ENCODE peak calls at places on chromosomes 13 and 19, in nine cellular contexts. One of them, this sample, is unnamed.

GRCh38 chr19:31349160-31349881 is at the start of gene TSHZ3:
- DNase-seq in cardiac fibroblast: peak; percentile 94
- DNase-seq in retinal pigment epithelial cell: no peak
- DNase-seq in mucosa of descending colon: peak; percentile 48
- DNase-seq in left ventricle myocardium inferior: peak; percentile 86
- DNase-seq in A549: peak; percentile 78
- DNase-seq in fibroblast of pulmonary artery: peak; percentile 92
- DNase-seq in fibroblast of lung: peak; percentile 92
- DNase-seq in mammary epithelial cell: peak; percentile 84
- DNase-seq in this sample: no peak

GRCh38 chr13:67296511-67296910 is 66.4 kb upstream of the PCDH9 start:
- DNase-seq in cardiac fibroblast: no peak
- DNase-seq in retinal pigment epithelial cell: no peak
- DNase-seq in mucosa of descending colon: no peak
- DNase-seq in left ventricle myocardium inferior: no peak
- DNase-seq in A549: no peak
- DNase-seq in fibroblast of pulmonary artery: no peak
- DNase-seq in fibroblast of lung: peak; percentile 47
- DNase-seq in mammary epithelial cell: peak; percentile 8
- DNase-seq in this sample: no peak

GRCh38 chr19:1261512-1261862 is 7.6 kb upstream of the CIRBP start:
- DNase-seq in cardiac fibroblast: no peak
- DNase-seq in retinal pigment epithelial cell: no peak
- DNase-seq in mucosa of descending colon: no peak
- DNase-seq in left ventricle myocardium inferior: no peak
- DNase-seq in A549: peak; percentile 53
- DNase-seq in fibroblast of pulmonary artery: no peak
- DNase-seq in fibroblast of lung: no peak
- DNase-seq in mammary epithelial cell: no peak
- DNase-seq in this sample: no peak

GRCh38 chr13:67277581-67277980 is 47.4 kb upstream of the PCDH9 start:
- DNase-seq in cardiac fibroblast: no peak
- DNase-seq in retinal pigment epithelial cell: no peak
- DNase-seq in mucosa of descending colon: no peak
- DNase-seq in left ventricle myocardium inferior: no peak
- DNase-seq in A549: no peak
- DNase-seq in fibroblast of pulmonary artery: no peak
- DNase-seq in fibroblast of lung: no peak
- DNase-seq in mammary epithelial cell: no peak
- DNase-seq in this sample: no peak

GRCh38 chr13:36919206-36919832 is 719 bp downstream of the SMAD9 start:
- DNase-seq in cardiac fibroblast: peak; percentile 39
- DNase-seq in retinal pigment epithelial cell: peak; percentile 12
- DNase-seq in mucosa of descending colon: peak; percentile 35
- DNase-seq in left ventricle myocardium inferior: peak; percentile 37
- DNase-seq in A549: no peak
- DNase-seq in fibroblast of pulmonary artery: peak; percentile 17
- DNase-seq in fibroblast of lung: peak; percentile 9
- DNase-seq in mammary epithelial cell: peak; percentile 6
- DNase-seq in this sample: no peak

GRCh38 chr13:107680115-107680514 is 535.2 kb downstream of the LIG4 start:
- DNase-seq in cardiac fibroblast: peak; percentile 5
- DNase-seq in retinal pigment epithelial cell: no peak
- DNase-seq in mucosa of descending colon: no peak
- DNase-seq in left ventricle myocardium inferior: no peak
- DNase-seq in A549: no peak
- DNase-seq in fibroblast of pulmonary artery: no peak
- DNase-seq in fibroblast of lung: peak; percentile 19
- DNase-seq in mammary epithelial cell: no peak
- DNase-seq in this sample: no peak

GRCh38 chr13:33072282-33072681 is 56.1 kb downstream of the KL start:
- DNase-seq in cardiac fibroblast: no peak
- DNase-seq in retinal pigment epithelial cell: no peak
- DNase-seq in mucosa of descending colon: no peak
- DNase-seq in left ventricle myocardium inferior: no peak
- DNase-seq in A549: no peak
- DNase-seq in fibroblast of pulmonary artery: peak; percentile 22
- DNase-seq in fibroblast of lung: no peak
- DNase-seq in mammary epithelial cell: no peak
- DNase-seq in this sample: no peak

GRCh38 chr19:3324405-3324856 is 42.0 kb upstream of the NFIC start:
- DNase-seq in cardiac fibroblast: peak; percentile 26
- DNase-seq in retinal pigment epithelial cell: no peak
- DNase-seq in mucosa of descending colon: peak; percentile 82
- DNase-seq in left ventricle myocardium inferior: peak; percentile 53
- DNase-seq in A549: peak; percentile 57
- DNase-seq in fibroblast of pulmonary artery: peak; percentile 39
- DNase-seq in fibroblast of lung: no peak
- DNase-seq in mammary epithelial cell: no peak
- DNase-seq in this sample: peak; percentile 57

GRCh38 chr13:39538826-39539555 is 64.0 kb downstream of the LHFPL6 start:
- DNase-seq in cardiac fibroblast: no peak
- DNase-seq in retinal pigment epithelial cell: no peak
- DNase-seq in mucosa of descending colon: no peak
- DNase-seq in left ventricle myocardium inferior: no peak
- DNase-seq in A549: no peak
- DNase-seq in fibroblast of pulmonary artery: no peak
- DNase-seq in fibroblast of lung: peak; percentile 74
- DNase-seq in mammary epithelial cell: no peak
- DNase-seq in this sample: no peak

GRCh38 chr13:34589581-34589980 is 352.5 kb upstream of the NBEA start:
- DNase-seq in cardiac fibroblast: no peak
- DNase-seq in retinal pigment epithelial cell: no peak
- DNase-seq in mucosa of descending colon: no peak
- DNase-seq in left ventricle myocardium inferior: no peak
- DNase-seq in A549: no peak
- DNase-seq in fibroblast of pulmonary artery: no peak
- DNase-seq in fibroblast of lung: no peak
- DNase-seq in mammary epithelial cell: no peak
- DNase-seq in this sample: no peak

GRCh38 chr19:46787331-46788100 is 878 bp downstream of the SLC1A5 start:
- DNase-seq in cardiac fibroblast: peak; percentile 89
- DNase-seq in retinal pigment epithelial cell: no peak
- DNase-seq in mucosa of descending colon: peak; percentile 66
- DNase-seq in left ventricle myocardium inferior: peak; percentile 65
- DNase-seq in A549: peak; percentile 79
- DNase-seq in fibroblast of pulmonary artery: peak; percentile 79
- DNase-seq in fibroblast of lung: peak; percentile 74
- DNase-seq in mammary epithelial cell: peak; percentile 59
- DNase-seq in this sample: peak; percentile 45

DNA sequence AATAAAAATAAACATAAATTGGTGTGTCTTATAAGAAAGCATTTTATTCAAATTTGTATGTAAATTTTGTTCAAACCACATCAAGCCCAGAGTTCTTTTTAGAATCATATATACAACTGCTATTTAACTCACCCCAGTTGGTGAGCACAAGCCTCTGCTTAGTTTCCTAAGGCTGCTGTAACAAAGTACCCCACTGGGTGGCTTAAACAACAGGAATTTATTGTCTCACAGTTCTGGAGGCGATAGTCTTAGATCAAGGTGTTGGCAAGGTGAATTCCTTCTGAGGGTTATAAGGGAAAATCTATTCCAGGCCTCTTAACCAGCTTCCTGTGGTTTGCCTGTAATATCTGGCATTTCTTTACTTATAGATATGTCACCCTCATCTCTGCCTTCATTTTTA is 1133.5 kb downstream of the OLFM4 start:
- DNase-seq in cardiac fibroblast: no peak
- DNase-seq in retinal pigment epithelial cell: no peak
- DNase-seq in mucosa of descending colon: no peak
- DNase-seq in left ventricle myocardium inferior: no peak
- DNase-seq in A549: no peak
- DNase-seq in fibroblast of pulmonary artery: no peak
- DNase-seq in fibroblast of lung: no peak
- DNase-seq in mammary epithelial cell: no peak
- DNase-seq in this sample: no peak
- TF ChIP-seq CTCF in cardiac fibroblast: no peak
- TF ChIP-seq CTCF in retinal pigment epithelial cell: no peak
- TF ChIP-seq CTCF in mucosa of descending colon: no peak
- TF ChIP-seq CTCF in left ventricle myocardium inferior: no peak
- TF ChIP-seq CTCF in A549: no peak
- TF ChIP-seq CTCF in fibroblast of pulmonary artery: no peak
- TF ChIP-seq CTCF in fibroblast of lung: no peak
- TF ChIP-seq CTCF in mammary epithelial cell: no peak
- TF ChIP-seq CTCF in this sample: no peak

DNA sequence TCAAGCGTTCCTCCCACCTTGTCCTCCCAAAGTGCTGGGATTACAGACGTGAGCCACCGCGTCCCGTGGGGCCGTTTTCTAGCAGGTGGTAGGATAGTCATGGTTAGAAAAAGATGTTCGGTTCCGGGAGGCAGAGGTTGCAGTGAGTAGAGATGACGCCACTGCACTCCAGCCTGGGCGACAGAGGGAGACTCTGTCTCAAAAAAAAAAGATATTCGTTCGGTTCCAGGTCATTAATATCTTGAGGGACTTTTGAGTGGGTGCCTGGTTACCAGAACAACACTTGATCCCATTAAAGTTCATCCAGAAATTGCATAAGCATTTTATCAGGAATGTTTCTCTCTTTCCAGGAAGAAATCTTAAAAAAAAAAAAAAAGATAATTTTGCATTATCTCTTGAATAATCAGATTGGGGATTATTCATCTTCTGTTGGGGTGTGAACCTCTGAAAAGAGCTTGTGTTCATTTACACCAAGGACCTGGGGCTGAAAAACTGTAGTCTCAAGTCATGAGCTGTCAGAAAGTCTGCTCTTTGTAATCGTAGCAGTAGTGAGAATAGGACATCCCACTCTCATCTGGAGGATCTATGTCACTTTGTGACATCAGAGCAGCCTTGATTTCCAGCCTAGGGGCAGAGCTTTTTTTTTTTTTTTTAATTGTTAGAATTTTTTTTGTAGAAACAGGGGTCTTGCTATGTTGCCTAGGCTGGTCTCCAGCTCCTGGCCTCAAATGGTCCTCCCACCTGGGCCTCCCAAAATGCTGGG is 1.0 kb upstream of the ETHE1 start:
- DNase-seq in cardiac fibroblast: no peak
- DNase-seq in retinal pigment epithelial cell: no peak
- DNase-seq in mucosa of descending colon: peak; percentile 52
- DNase-seq in left ventricle myocardium inferior: no peak
- DNase-seq in A549: no peak
- DNase-seq in fibroblast of pulmonary artery: no peak
- DNase-seq in fibroblast of lung: no peak
- DNase-seq in mammary epithelial cell: peak; percentile 39
- DNase-seq in this sample: peak; percentile 25
- H3K4me3 ChIP-seq in cardiac fibroblast: no peak overlapping the region
- H3K4me3 ChIP-seq in retinal pigment epithelial cell: no peak overlapping the region
- H3K4me3 ChIP-seq in mucosa of descending colon: no peak overlapping the region
- H3K4me3 ChIP-seq in left ventricle myocardium inferior: peak overlapping the region; percentile 94
- H3K4me3 ChIP-seq in A549: no peak overlapping the region
- H3K4me3 ChIP-seq in fibroblast of pulmonary artery: no peak overlapping the region
- H3K4me3 ChIP-seq in fibroblast of lung: no peak overlapping the region
- H3K4me3 ChIP-seq in mammary epithelial cell: no peak overlapping the region
- H3K4me3 ChIP-seq in this sample: peak overlapping the region; percentile 92

DNA sequence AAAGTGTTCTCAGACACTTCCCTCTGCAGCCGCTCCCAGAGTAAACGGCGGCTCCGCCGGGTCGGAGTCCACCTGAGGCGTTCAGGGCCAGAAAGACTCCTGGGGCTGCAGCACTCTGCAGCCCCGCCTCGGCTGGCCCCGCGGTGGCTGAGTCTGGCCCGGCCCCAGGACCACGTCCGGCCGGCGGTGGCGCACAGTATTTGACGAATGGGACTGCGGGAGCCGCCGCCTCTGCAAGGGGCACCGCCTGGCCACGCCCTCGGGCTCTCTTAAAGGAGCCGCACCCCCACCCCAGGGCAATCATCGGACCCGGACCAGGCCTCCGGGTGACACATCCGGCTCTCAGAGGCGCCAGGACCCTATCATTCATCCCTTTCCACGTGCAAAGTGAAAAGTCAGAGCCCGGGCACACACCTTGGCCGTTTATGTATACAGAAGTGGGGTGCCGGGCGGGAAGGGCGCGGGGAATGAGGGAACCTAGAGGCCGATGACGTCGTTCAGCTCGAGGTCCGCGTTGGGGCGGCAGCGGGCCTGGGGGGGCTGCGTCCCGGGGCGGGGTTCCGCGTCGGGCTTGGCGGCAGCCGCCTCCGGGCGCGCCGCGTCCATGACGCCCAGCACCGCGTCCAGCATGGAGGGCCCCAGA is 1.2 kb upstream of the LENG9 start:
- DNase-seq in cardiac fibroblast: peak; percentile 88
- DNase-seq in retinal pigment epithelial cell: no peak
- DNase-seq in mucosa of descending colon: peak; percentile 96
- DNase-seq in left ventricle myocardium inferior: peak; percentile 91
- DNase-seq in A549: peak; percentile 95
- DNase-seq in fibroblast of pulmonary artery: peak; percentile 82
- DNase-seq in fibroblast of lung: peak; percentile 81
- DNase-seq in mammary epithelial cell: peak; percentile 85
- DNase-seq in this sample: peak; percentile 95
- TF ChIP-seq CTCF in cardiac fibroblast: no peak
- TF ChIP-seq CTCF in retinal pigment epithelial cell: no peak
- TF ChIP-seq CTCF in mucosa of descending colon: peak; percentile 19
- TF ChIP-seq CTCF in left ventricle myocardium inferior: peak; percentile 38
- TF ChIP-seq CTCF in A549: no peak
- TF ChIP-seq CTCF in fibroblast of pulmonary artery: no peak
- TF ChIP-seq CTCF in fibroblast of lung: no peak
- TF ChIP-seq CTCF in mammary epithelial cell: no peak
- TF ChIP-seq CTCF in this sample: no peak

GRCh38 chr19:42176649-42176989 is 40.9 kb downstream of the DEDD2 start:
- DNase-seq in cardiac fibroblast: no peak
- DNase-seq in retinal pigment epithelial cell: no peak
- DNase-seq in mucosa of descending colon: no peak
- DNase-seq in left ventricle myocardium inferior: no peak
- DNase-seq in A549: no peak
- DNase-seq in fibroblast of pulmonary artery: no peak
- DNase-seq in fibroblast of lung: no peak
- DNase-seq in mammary epithelial cell: no peak
- DNase-seq in this sample: no peak

GRCh38 chr19:42178791-42179500 is 38.5 kb downstream of the DEDD2 start:
- DNase-seq in cardiac fibroblast: no peak
- DNase-seq in retinal pigment epithelial cell: no peak
- DNase-seq in mucosa of descending colon: no peak
- DNase-seq in left ventricle myocardium inferior: no peak
- DNase-seq in A549: peak; percentile 51
- DNase-seq in fibroblast of pulmonary artery: no peak
- DNase-seq in fibroblast of lung: no peak
- DNase-seq in mammary epithelial cell: no peak
- DNase-seq in this sample: peak; percentile 22

GRCh38 chr19:42176990-42177685 is 40.3 kb downstream of the DEDD2 start:
- DNase-seq in cardiac fibroblast: peak; percentile 73
- DNase-seq in retinal pigment epithelial cell: no peak
- DNase-seq in mucosa of descending colon: peak; percentile 66
- DNase-seq in left ventricle myocardium inferior: peak; percentile 66
- DNase-seq in A549: peak; percentile 90
- DNase-seq in fibroblast of pulmonary artery: peak; percentile 72
- DNase-seq in fibroblast of lung: peak; percentile 69
- DNase-seq in mammary epithelial cell: peak; percentile 76
- DNase-seq in this sample: peak; percentile 67

GRCh38 chr19:42175952-42176648 is 41.4 kb downstream of the DEDD2 start:
- DNase-seq in cardiac fibroblast: peak; percentile 19
- DNase-seq in retinal pigment epithelial cell: no peak
- DNase-seq in mucosa of descending colon: no peak
- DNase-seq in left ventricle myocardium inferior: no peak
- DNase-seq in A549: peak; percentile 51
- DNase-seq in fibroblast of pulmonary artery: peak; percentile 23
- DNase-seq in fibroblast of lung: peak; percentile 19
- DNase-seq in mammary epithelial cell: no peak
- DNase-seq in this sample: no peak

DNA sequence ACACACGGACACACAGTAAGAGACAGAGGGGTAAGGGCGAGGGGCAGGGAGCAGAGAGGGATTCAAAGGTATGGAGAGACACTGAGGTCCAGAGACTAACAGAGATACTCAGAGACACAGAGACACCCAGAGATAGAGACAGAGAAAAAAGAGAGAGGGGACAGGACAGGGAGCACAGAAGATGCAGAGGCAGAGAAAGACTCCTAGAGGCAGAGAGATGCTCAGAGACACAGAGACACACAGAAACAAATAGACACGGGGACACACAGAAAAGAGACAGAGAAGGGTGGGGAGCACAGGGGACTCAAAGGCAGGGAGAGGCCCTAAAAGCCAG is 39.8 kb downstream of the DEDD2 start:
- DNase-seq in cardiac fibroblast: no peak
- DNase-seq in retinal pigment epithelial cell: no peak
- DNase-seq in mucosa of descending colon: no peak
- DNase-seq in left ventricle myocardium inferior: no peak
- DNase-seq in A549: no peak
- DNase-seq in fibroblast of pulmonary artery: no peak
- DNase-seq in fibroblast of lung: no peak
- DNase-seq in mammary epithelial cell: no peak
- DNase-seq in this sample: no peak
- H3K4me3 ChIP-seq in cardiac fibroblast: no peak overlapping the region
- H3K4me3 ChIP-seq in retinal pigment epithelial cell: no peak overlapping the region
- H3K4me3 ChIP-seq in mucosa of descending colon: no peak overlapping the region
- H3K4me3 ChIP-seq in left ventricle myocardium inferior: no peak overlapping the region
- H3K4me3 ChIP-seq in A549: peak overlapping the region; percentile 56
- H3K4me3 ChIP-seq in fibroblast of pulmonary artery: no peak overlapping the region
- H3K4me3 ChIP-seq in fibroblast of lung: no peak overlapping the region
- H3K4me3 ChIP-seq in mammary epithelial cell: no peak overlapping the region
- H3K4me3 ChIP-seq in this sample: no peak overlapping the region